ENCODE peak calls at places on chromosome 12, in eight cellular contexts. M is GM23338; D is naive thymus-derived CD4-positive, alpha-beta T cell; Z is fibroblast of the conjunctiva; P is kidney tubule cell; T is GOT3; E is CD8-positive, alpha-beta T cell; O is activated CD4-positive, alpha-beta T cell treated with anti-CD3 and anti-CD28 coated beads, Interleukin-2, amount 50 U/mL, for 24 hours. C is an unnamed sample.

GRCh38 chr12:114500775-114501473 is 95.0 kb upstream of the TBX5 start:
- DNase-seq in D (no peak), Z (no peak), T (no peak), P (no peak), O (no peak), M (peak), E (no peak), C (no peak)

GRCh38 chr12:28026701-28027100 is 54.2 kb upstream of the PTHLH start:
- DNase-seq in P (peak), O (no peak), T (no peak), Z (no peak), D (no peak), E (no peak), M (no peak), C (no peak)

GRCh38 chr12:86774841-86775386 is 518.7 kb upstream of the MGAT4C start:
- DNase-seq in M (no peak), P (no peak), T (no peak), D (no peak), O (no peak), E (no peak), Z (no peak), C (no peak)

GRCh38 chr12:119713551-119714031 is 45.7 kb downstream of the PRKAB1 start:
- DNase-seq in O (no peak), M (no peak), Z (no peak), T (no peak), P (peak), D (no peak), E (no peak), C (no peak)

GRCh38 chr12:101940400-101940950 is 63.1 kb downstream of the DRAM1 start:
- DNase-seq in M (no peak), P (no peak), D (no peak), T (no peak), O (no peak), E (no peak), Z (no peak), C (no peak)

GRCh38 chr12:9130244-9130643 is 14.5 kb upstream of the A2M start:
- DNase-seq in P (no peak), O (no peak), Z (no peak), D (no peak), T (no peak), E (no peak), M (no peak), C (no peak)

GRCh38 chr12:114384746-114385145 is 21.2 kb downstream of the TBX5 start:
- DNase-seq in D (no peak), O (no peak), T (no peak), M (no peak), E (no peak), Z (no peak), P (no peak), C (no peak)

GRCh38 chr12:990308-990648 is 745 bp upstream of the ERC1 start:
- DNase-seq in D (peak), P (peak), E (peak), Z (peak), O (no peak), T (peak), M (peak), C (no peak)

GRCh38 chr12:42686514-42687172 is 97.1 kb upstream of the PRICKLE1 start:
- DNase-seq in P (peak), E (no peak), Z (no peak), O (no peak), M (no peak), T (no peak), D (no peak), C (no peak)

GRCh38 chr12:27332407-27333310 is at the start of gene BMAL2:
- DNase-seq in E (peak), Z (no peak), O (peak), M (peak), D (peak), P (peak), T (no peak), C (no peak)

GRCh38 chr12:51005671-51006070 is 20.5 kb downstream of the SLC11A2 start:
- DNase-seq in M (peak), P (peak), T (no peak), D (no peak), O (no peak), E (no peak), Z (no peak), C (no peak)

GRCh38 chr12:102300824-102301461 is 103.3 kb upstream of the PMCH start:
- DNase-seq in D (no peak), O (no peak), P (peak), E (no peak), T (no peak), M (peak), Z (peak), C (no peak)

GRCh38 chr12:51905507-51906438 is 1.5 kb upstream of the ACVRL1 start:
- DNase-seq in M (no peak), O (no peak), T (no peak), D (no peak), Z (peak), P (no peak), E (no peak), C (no peak)

GRCh38 chr12:3242199-3242863 is 165.2 kb downstream of the TSPAN9 start:
- DNase-seq in Z (no peak), D (no peak), O (no peak), T (no peak), E (no peak), M (no peak), P (no peak), C (no peak)

GRCh38 chr12:50162225-50162624 is 4.9 kb downstream of the CERS5 start:
- DNase-seq in D (no peak), O (no peak), P (no peak), T (no peak), E (no peak), Z (no peak), M (no peak), C (no peak)

GRCh38 chr12:102567031-102567985 is 86.9 kb upstream of the IGF1 start:
- DNase-seq in D (no peak), Z (no peak), M (no peak), T (no peak), E (no peak), P (peak), O (no peak), C (no peak)

GRCh38 chr12:62846506-62846905 is 88.4 kb downstream of the PPM1H start:
- DNase-seq in D (no peak), E (no peak), P (peak), Z (no peak), O (no peak), M (no peak), T (no peak), C (no peak)

GRCh38 chr12:11719678-11720099 is 70.2 kb downstream of the ETV6 start:
- DNase-seq in T (no peak), O (no peak), E (peak), Z (no peak), M (peak), P (peak), D (no peak), C (no peak)

GRCh38 chr12:41011939-41012338 is 176.2 kb upstream of the PDZRN4 start:
- DNase-seq in D (no peak), T (no peak), E (no peak), O (no peak), Z (no peak), M (peak), P (no peak), C (no peak)

GRCh38 chr12:77382096-77382742 is 316.9 kb upstream of the E2F7 start:
- DNase-seq in E (no peak), Z (no peak), P (no peak), D (no peak), T (no peak), M (peak), O (no peak), C (no peak)

GRCh38 chr12:109792992-109793391 is 40.2 kb downstream of the TRPV4 start:
- DNase-seq in M (no peak), D (no peak), Z (no peak), T (no peak), P (no peak), E (no peak), O (no peak), C (no peak)

GRCh38 chr12:93591137-93591868 is 18.8 kb downstream of the SOCS2 start:
- DNase-seq in M (peak), O (peak), D (peak), E (peak), P (peak), Z (peak), T (peak), C (no peak)

GRCh38 chr12:76144253-76144564 is 59.7 kb upstream of the NAP1L1 start:
- DNase-seq in P (peak), D (peak), O (peak), M (no peak), E (peak), T (no peak), Z (peak), C (no peak)

GRCh38 chr12:79690606-79691298 is at the start of gene PAWR:
- DNase-seq in Z (no peak), T (no peak), P (peak), E (peak), O (peak), D (no peak), M (peak), C (no peak)

GRCh38 chr12:109772622-109773321 is 59.1 kb downstream of the FAM222A start:
- DNase-seq in D (no peak), Z (no peak), O (no peak), M (no peak), P (no peak), E (no peak), T (no peak), C (no peak)

GRCh38 chr12:123916729-123917128 is 55.9 kb downstream of the CCDC92 start:
- DNase-seq in M (no peak), D (no peak), O (no peak), Z (no peak), E (peak), P (peak), T (no peak), C (no peak)

GRCh38 chr12:92304335-92305066 is 158.9 kb upstream of the BTG1 start:
- DNase-seq in P (no peak), T (no peak), E (no peak), D (no peak), M (peak), Z (no peak), O (no peak), C (no peak)

GRCh38 chr12:96073346-96074336 is 38.3 kb upstream of the LTA4H start:
- DNase-seq in T (no peak), M (peak), E (no peak), Z (no peak), D (no peak), P (peak), O (no peak), C (no peak)

GRCh38 chr12:113271853-113272561 is 50.7 kb downstream of the TPCN1 start:
- DNase-seq in T (no peak), M (peak), Z (peak), D (no peak), P (peak), O (no peak), E (no peak), C (no peak)

GRCh38 chr12:47141459-47141858 is 61.7 kb upstream of the AMIGO2 start:
- DNase-seq in P (no peak), E (no peak), O (no peak), Z (no peak), T (no peak), D (no peak), M (peak), C (no peak)

GRCh38 chr12:116880817-116881324 is 370 bp downstream of the HRK start:
- DNase-seq in M (peak), O (no peak), T (no peak), E (peak), P (peak), D (no peak), Z (no peak), C (no peak)